ENCODE peak calls at places on chromosome 21, in nine cellular contexts. E is keratinocyte, Y is neural progenitor cell, A is tibial nerve, B is testis, P is GM23338, G is fibroblast of lung, O is GM13976, N is WTC11. F is an unnamed sample.

GRCh38 chr21:39676054-39676771 is 63.5 kb downstream of the B3GALT5 start:
- DNase-seq in G (peak), O (no peak), A (no peak), P (no peak), E (no peak), B (no peak), N (no peak), Y (peak), F (no peak)

GRCh38 chr21:34630536-34631143 is 15.7 kb upstream of the RCAN1 start:
- DNase-seq in O (peak), A (peak), E (no peak), N (no peak), Y (peak), G (peak), P (peak), B (peak), F (peak)

GRCh38 chr21:22711636-22712035 is 1713.4 kb downstream of the NCAM2 start:
- DNase-seq in E (no peak), N (no peak), G (no peak), O (no peak), A (no peak), P (no peak), B (no peak), Y (no peak), F (no peak)

GRCh38 chr21:9755611-9756010 is 765.8 kb upstream of the TPTE start:
- DNase-seq in O (no peak), G (no peak), E (no peak), A (no peak), B (no peak), Y (no peak), N (no peak), P (no peak), F (no peak)

GRCh38 chr21:37642493-37642892 is 273.8 kb downstream of the KCNJ6 start:
- DNase-seq in E (no peak), A (no peak), G (no peak), O (no peak), Y (peak), N (peak), B (no peak), P (peak), F (no peak)

GRCh38 chr21:16563795-16564194 is 834.0 kb downstream of the USP25 start:
- DNase-seq in B (no peak), O (no peak), Y (peak), E (no peak), N (peak), P (peak), A (no peak), G (peak), F (no peak)

GRCh38 chr21:26550357-26550756 is 22.7 kb downstream of the CYYR1 start:
- DNase-seq in B (no peak), Y (no peak), E (no peak), A (no peak), P (no peak), N (no peak), G (no peak), O (no peak), F (no peak)

GRCh38 chr21:32869459-32869858 is 97.9 kb upstream of the PAXBP1 start:
- DNase-seq in A (no peak), B (no peak), G (no peak), Y (no peak), N (no peak), E (no peak), P (no peak), O (no peak), F (no peak)

GRCh38 chr21:15730484-15731242 is 881 bp downstream of the USP25 start:
- DNase-seq in A (no peak), O (no peak), Y (no peak), G (no peak), P (peak), N (no peak), B (no peak), E (no peak), F (peak)

GRCh38 chr21:30194701-30195299 is 21.1 kb downstream of the CLDN8 start:
- DNase-seq in O (no peak), E (peak), Y (peak), G (no peak), N (no peak), A (no peak), P (peak), B (peak), F (no peak)

GRCh38 chr21:16978309-16978895 is 534.4 kb upstream of the CXADR start:
- DNase-seq in N (no peak), O (no peak), G (no peak), E (no peak), Y (no peak), B (no peak), A (no peak), P (no peak), F (no peak)

GRCh38 chr21:20875741-20876140 is 122.5 kb upstream of the NCAM2 start:
- DNase-seq in G (no peak), O (no peak), N (no peak), B (no peak), P (peak), E (no peak), A (no peak), Y (peak), F (no peak)
- TF ChIP-seq CTCF in G (no peak), O (no peak), N (no peak), B (no peak), P (peak), E (no peak), A (no peak), Y (peak), F (no peak)

GRCh38 chr21:41957991-41958766 is 4.4 kb upstream of the C2CD2 start:
- DNase-seq in E (no peak), N (no peak), A (peak), O (peak), B (peak), Y (no peak), G (peak), P (peak), F (peak)
- TF ChIP-seq CTCF in E (peak), N (no peak), A (no peak), O (no peak), B (no peak), Y (no peak), G (peak), P (peak), F (no peak)

DNA sequence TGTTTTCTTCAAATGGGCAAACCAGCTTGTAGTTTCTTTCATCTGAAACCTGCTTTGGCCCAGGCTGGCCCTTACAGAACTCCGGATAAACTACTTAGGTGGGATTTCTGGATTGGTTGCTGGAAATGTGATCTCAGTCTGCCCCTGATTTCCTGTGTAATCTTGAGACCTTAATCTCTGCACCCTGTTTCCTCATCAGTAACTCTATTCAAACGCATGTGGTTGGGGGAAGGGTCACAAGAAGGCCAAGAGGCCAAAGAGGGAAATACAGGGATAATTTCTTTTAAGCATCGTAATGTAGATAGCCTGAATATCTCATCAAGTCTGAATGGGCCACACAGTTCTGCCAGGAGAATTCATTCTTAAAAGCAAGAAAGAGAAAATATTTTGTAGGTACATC is 483.6 kb downstream of the LTN1 start:
- DNase-seq in P (peak), N (no peak), O (no peak), A (no peak), B (no peak), G (no peak), Y (peak), E (no peak), F (no peak)
- TF ChIP-seq CTCF in P (no peak), N (no peak), O (no peak), A (no peak), B (no peak), G (no peak), Y (peak), E (no peak), F (no peak)

DNA sequence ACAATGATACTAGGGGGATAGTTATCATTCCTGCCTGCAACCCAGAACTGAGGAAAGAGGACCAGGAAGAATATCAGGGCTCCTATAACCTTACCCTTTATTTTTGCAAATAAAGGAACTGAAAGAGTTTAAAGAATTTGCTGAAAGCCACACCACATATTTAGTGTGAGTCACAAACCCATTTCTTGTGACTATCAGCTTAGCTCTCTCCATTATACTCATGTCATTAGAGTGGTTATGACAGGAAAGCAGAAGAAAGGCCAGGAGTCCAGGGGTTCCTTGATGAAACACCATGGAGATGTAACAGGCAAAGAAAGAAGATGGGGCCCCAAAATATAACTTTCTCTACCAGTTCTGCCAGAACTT is 141.1 kb upstream of the SAMSN1 start:
- DNase-seq in O (peak), P (no peak), N (no peak), G (peak), E (no peak), Y (no peak), B (no peak), A (no peak), F (no peak)
- TF ChIP-seq CTCF in O (no peak), P (no peak), N (no peak), G (no peak), E (no peak), Y (no peak), B (no peak), A (no peak), F (no peak)

GRCh38 chr21:31537872-31538576 is 121.5 kb upstream of the SOD1 start:
- DNase-seq in G (no peak), Y (peak), E (no peak), O (no peak), P (peak), A (no peak), B (no peak), N (peak), F (no peak)
- TF ChIP-seq CTCF in G (no peak), Y (peak), E (no peak), O (no peak), P (peak), A (no peak), B (no peak), N (peak), F (no peak)

DNA sequence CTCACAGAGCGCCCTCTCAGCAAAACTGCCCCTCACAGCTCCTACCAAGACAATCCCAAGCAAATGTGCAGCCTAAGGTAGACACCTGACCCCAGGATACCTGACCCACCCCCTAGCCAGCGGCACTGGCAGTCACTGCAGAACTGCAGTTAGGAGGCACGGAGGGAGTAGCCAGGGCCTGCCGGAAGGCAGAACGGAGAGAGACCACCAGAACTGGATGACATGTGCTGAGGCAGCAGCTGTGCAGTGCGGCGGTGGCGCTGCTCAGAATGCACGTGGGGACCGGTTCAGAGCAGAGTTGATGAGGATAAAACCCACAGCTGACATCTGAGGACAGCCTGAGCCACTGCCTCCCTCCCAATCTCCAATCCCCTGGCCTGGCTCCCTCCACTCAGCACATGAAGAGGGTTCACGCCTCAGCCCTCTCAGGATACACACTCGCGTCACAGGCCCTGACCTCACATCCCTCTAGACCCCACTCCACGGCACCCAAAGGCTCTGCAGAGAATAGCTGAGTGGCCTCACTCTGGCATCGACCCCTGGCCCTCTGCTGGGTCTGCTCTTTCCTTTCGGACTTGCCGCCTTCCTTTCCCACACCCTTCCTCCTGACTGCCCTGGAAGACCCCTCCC is 29.6 kb downstream of the UBE2G2 start:
- DNase-seq in A (no peak), N (no peak), G (no peak), P (no peak), B (no peak), O (no peak), E (no peak), Y (no peak), F (no peak)
- TF ChIP-seq CTCF in A (no peak), N (no peak), G (no peak), P (no peak), B (no peak), O (no peak), E (no peak), Y (no peak), F (no peak)

GRCh38 chr21:25350056-25350455 is 257.2 kb downstream of the MRPL39 start:
- DNase-seq in P (peak), O (no peak), G (peak), N (peak), A (no peak), E (no peak), B (peak), Y (peak), F (no peak)
- TF ChIP-seq CTCF in P (peak), O (peak), G (peak), N (peak), A (no peak), E (peak), B (no peak), Y (peak), F (peak)

DNA sequence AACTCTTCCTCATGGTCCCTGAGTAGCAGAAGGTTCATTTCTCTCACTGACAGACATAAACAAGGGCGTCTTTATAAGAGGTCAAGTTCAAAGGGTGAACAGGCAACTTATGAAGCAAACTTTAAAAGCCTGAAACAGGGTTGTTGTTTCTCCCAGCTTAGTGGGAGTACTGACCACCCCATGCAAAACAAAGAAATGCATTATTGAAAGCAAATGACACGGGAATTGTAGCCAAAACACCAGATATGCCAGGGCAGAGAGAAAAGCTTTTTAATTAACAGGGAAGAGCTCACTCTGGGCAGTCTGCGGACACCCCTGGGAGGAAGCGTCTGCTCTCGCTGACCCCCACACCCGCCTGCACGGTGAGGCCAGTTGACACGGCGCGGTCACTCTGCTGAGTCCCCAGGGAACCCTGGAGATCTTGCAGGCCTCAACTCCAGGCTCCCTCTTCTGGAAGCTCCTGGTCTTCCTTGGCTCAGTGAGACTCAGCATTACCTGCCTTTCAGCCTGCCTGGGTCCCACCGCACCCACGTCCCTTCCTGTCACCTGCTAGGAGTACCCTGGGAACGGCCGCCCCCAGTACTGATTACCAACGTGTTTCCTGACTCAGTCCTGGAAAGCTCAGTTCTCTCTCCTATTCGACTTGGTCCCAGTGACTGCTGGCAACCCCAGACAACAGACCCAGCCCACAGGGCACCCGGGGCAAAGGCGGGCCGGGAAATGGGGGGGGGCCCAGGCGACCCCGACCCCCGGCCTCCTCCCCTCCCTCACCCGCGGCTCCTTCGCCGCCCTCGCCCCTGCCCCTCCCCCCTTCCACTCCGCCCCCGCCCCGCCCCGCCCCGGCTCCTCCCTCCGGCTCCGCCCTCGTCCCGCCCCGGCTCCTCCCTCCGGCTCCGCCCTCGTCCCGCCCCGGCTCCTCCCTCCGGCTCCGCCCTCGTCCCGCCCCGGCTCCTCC is 972 bp downstream of the CFAP410 start:
- DNase-seq in A (peak), B (peak), E (peak), Y (peak), O (peak), G (peak), N (peak), P (peak), F (peak)
- TF ChIP-seq CTCF in A (peak), B (no peak), E (peak), Y (peak), O (no peak), G (peak), N (no peak), P (peak), F (peak)